ENCODE peak calls at places on chromosomes 5 and 9, in five cellular contexts. One of them, this sample, is unnamed.

GRCh38 chr9:124623966-124624734 is 117.0 kb upstream of the NR5A1 start:
- DNase-seq in foreskin fibroblast: no peak
- DNase-seq in right cardiac atrium: no peak
- DNase-seq in adrenal gland: no peak
- DNase-seq in kidney epithelial cell: no peak
- DNase-seq in this sample: no peak

GRCh38 chr5:2464141-2464540 is 287.3 kb downstream of the IRX2 start:
- DNase-seq in foreskin fibroblast: no peak
- DNase-seq in right cardiac atrium: no peak
- DNase-seq in adrenal gland: no peak
- DNase-seq in kidney epithelial cell: no peak
- DNase-seq in this sample: no peak

GRCh38 chr9:89464991-89465390 is 32.9 kb downstream of the SEMA4D start:
- DNase-seq in foreskin fibroblast: no peak
- DNase-seq in right cardiac atrium: no peak
- DNase-seq in adrenal gland: no peak
- DNase-seq in kidney epithelial cell: no peak
- DNase-seq in this sample: no peak

GRCh38 chr9:126558051-126558665 is 55.6 kb upstream of the LMX1B start:
- DNase-seq in foreskin fibroblast: peak
- DNase-seq in right cardiac atrium: peak
- DNase-seq in adrenal gland: peak
- DNase-seq in kidney epithelial cell: no peak
- DNase-seq in this sample: peak

GRCh38 chr9:137006116-137007003 is 10.0 kb upstream of the CLIC3 start:
- DNase-seq in foreskin fibroblast: no peak
- DNase-seq in right cardiac atrium: peak
- DNase-seq in adrenal gland: no peak
- DNase-seq in kidney epithelial cell: no peak
- DNase-seq in this sample: no peak

GRCh38 chr5:95996904-95997751 is 35.5 kb upstream of the ELL2 start:
- DNase-seq in foreskin fibroblast: no peak
- DNase-seq in right cardiac atrium: no peak
- DNase-seq in adrenal gland: no peak
- DNase-seq in kidney epithelial cell: no peak
- DNase-seq in this sample: no peak

GRCh38 chr5:19903611-19904010 is 84.4 kb downstream of the CDH18 start:
- DNase-seq in foreskin fibroblast: no peak
- DNase-seq in right cardiac atrium: no peak
- DNase-seq in adrenal gland: no peak
- DNase-seq in kidney epithelial cell: no peak
- DNase-seq in this sample: no peak

GRCh38 chr9:111056554-111056953 is 18.3 kb upstream of the LPAR1 start:
- DNase-seq in foreskin fibroblast: peak
- DNase-seq in right cardiac atrium: no peak
- DNase-seq in adrenal gland: no peak
- DNase-seq in kidney epithelial cell: no peak
- DNase-seq in this sample: no peak

GRCh38 chr5:1423901-1424603 is 21.2 kb downstream of the SLC6A3 start:
- DNase-seq in foreskin fibroblast: no peak
- DNase-seq in right cardiac atrium: no peak
- DNase-seq in adrenal gland: no peak
- DNase-seq in kidney epithelial cell: no peak
- DNase-seq in this sample: no peak

GRCh38 chr9:134560206-134560605 is 81.4 kb upstream of the COL5A1 start:
- DNase-seq in foreskin fibroblast: no peak
- DNase-seq in right cardiac atrium: no peak
- DNase-seq in adrenal gland: no peak
- DNase-seq in kidney epithelial cell: no peak
- DNase-seq in this sample: no peak

GRCh38 chr5:72160299-72160698 is 53.0 kb downstream of the MAP1B start:
- DNase-seq in foreskin fibroblast: peak
- DNase-seq in right cardiac atrium: no peak
- DNase-seq in adrenal gland: no peak
- DNase-seq in kidney epithelial cell: no peak
- DNase-seq in this sample: no peak

GRCh38 chr9:2559212-2560152 is 62.1 kb upstream of the VLDLR start:
- DNase-seq in foreskin fibroblast: peak
- DNase-seq in right cardiac atrium: peak
- DNase-seq in adrenal gland: peak
- DNase-seq in kidney epithelial cell: peak
- DNase-seq in this sample: peak

GRCh38 chr9:120878188-120879130 is 1.5 kb upstream of the PHF19 start:
- DNase-seq in foreskin fibroblast: no peak
- DNase-seq in right cardiac atrium: no peak
- DNase-seq in adrenal gland: no peak
- DNase-seq in kidney epithelial cell: no peak
- DNase-seq in this sample: no peak

GRCh38 chr9:120876842-120877240 is at the start of gene PHF19:
- DNase-seq in foreskin fibroblast: peak
- DNase-seq in right cardiac atrium: peak
- DNase-seq in adrenal gland: no peak
- DNase-seq in kidney epithelial cell: no peak
- DNase-seq in this sample: no peak

GRCh38 chr9:120877276-120878034 is 467 bp upstream of the PHF19 start:
- DNase-seq in foreskin fibroblast: peak
- DNase-seq in right cardiac atrium: peak
- DNase-seq in adrenal gland: peak
- DNase-seq in kidney epithelial cell: no peak
- DNase-seq in this sample: peak

GRCh38 chr9:120875954-120876841 is 790 bp downstream of the PHF19 start:
- DNase-seq in foreskin fibroblast: peak
- DNase-seq in right cardiac atrium: peak
- DNase-seq in adrenal gland: peak
- DNase-seq in kidney epithelial cell: peak
- DNase-seq in this sample: peak

GRCh38 chr9:120879421-120879820 is 2.4 kb upstream of the PHF19 start:
- DNase-seq in foreskin fibroblast: no peak
- DNase-seq in right cardiac atrium: no peak
- DNase-seq in adrenal gland: no peak
- DNase-seq in kidney epithelial cell: no peak
- DNase-seq in this sample: no peak
- H3K4me3 ChIP-seq in foreskin fibroblast: no peak
- H3K4me3 ChIP-seq in right cardiac atrium: no peak
- H3K4me3 ChIP-seq in adrenal gland: no peak
- H3K4me3 ChIP-seq in kidney epithelial cell: no peak
- H3K4me3 ChIP-seq in this sample: no peak

DNA sequence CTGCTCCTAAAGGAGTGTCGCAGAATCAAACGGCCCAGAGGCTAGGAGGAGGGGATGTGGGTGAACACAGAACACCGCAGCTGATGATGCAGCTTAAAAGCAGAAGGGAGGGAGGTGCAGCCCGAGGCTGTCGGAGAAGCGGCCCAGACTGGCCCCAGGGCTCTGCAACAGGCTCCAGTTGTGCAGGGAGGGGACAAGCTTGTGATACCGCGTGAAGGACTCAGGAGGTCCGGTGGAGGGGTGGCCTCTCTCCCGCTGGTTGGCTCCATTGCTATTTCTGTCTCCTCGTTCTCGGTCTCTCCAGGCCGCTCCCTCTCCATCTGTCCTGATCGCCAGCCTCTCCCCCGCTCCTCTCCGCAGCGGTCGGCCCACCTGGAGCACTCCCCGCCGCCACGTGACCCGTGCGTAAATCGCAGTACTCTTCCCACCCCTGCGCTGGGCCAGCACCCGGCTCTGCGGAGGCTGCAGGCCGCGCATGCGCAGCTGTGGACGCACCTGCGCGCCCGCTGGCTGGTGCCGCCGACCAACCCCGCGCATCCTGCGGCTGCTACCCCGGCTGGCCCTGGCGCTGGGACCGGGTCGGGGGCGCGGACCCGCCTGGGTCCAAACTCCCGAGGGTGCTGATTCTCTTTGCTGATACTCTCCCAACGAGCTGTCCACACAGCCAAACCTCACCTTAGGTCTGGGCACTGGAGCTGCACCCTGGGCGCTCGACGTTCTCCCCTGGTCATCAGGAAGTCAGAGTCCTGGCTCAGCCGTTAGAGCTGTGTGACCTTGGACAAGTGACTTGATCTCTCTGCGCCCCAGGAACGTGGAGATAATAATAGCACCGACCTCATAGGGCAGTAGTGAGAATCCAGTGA is 3.7 kb upstream of the STXBP1 start:
- DNase-seq in foreskin fibroblast: no peak
- DNase-seq in right cardiac atrium: peak
- DNase-seq in adrenal gland: peak
- DNase-seq in kidney epithelial cell: no peak
- DNase-seq in this sample: peak
- H3K4me3 ChIP-seq in foreskin fibroblast: peak
- H3K4me3 ChIP-seq in right cardiac atrium: peak
- H3K4me3 ChIP-seq in adrenal gland: no peak
- H3K4me3 ChIP-seq in kidney epithelial cell: peak
- H3K4me3 ChIP-seq in this sample: no peak

GRCh38 chr9:95181845-95182244 is 135.7 kb downstream of the FANCC start:
- DNase-seq in foreskin fibroblast: no peak
- DNase-seq in right cardiac atrium: no peak
- DNase-seq in adrenal gland: no peak
- DNase-seq in kidney epithelial cell: no peak
- DNase-seq in this sample: no peak
- H3K4me3 ChIP-seq in foreskin fibroblast: no peak
- H3K4me3 ChIP-seq in right cardiac atrium: no peak
- H3K4me3 ChIP-seq in adrenal gland: no peak
- H3K4me3 ChIP-seq in kidney epithelial cell: no peak
- H3K4me3 ChIP-seq in this sample: no peak

DNA sequence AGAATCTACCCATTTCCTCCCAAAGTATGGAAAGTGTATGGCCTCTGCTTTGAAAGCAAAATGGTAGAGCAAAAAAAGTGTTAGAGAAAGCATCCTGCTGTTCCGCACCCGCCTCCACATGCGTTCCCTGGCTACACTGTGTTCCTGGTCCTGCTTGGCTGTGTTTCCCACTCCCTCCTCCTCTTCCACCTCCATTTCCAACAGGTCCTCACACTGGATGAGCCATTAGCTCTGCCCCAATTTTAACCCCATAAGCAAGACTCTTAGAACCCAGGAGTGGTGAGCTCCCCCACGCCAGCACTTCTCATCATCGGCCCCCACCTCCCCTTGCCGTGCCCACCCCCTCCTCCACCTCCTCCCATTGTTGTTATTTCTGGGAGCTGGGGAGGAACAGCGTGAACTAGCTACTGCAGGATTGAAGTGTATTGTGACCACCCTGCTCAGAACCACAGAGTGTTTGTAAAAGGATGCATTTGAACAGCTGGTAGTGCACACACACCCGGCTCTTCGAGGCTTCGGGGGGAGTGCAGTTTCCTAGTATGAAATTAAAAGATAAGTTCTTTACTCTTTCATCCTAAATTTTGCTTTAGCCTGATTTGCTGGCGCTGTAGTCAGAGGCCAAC is 120.0 kb downstream of the PDZD2 start:
- DNase-seq in foreskin fibroblast: no peak
- DNase-seq in right cardiac atrium: no peak
- DNase-seq in adrenal gland: no peak
- DNase-seq in kidney epithelial cell: no peak
- DNase-seq in this sample: no peak
- H3K4me3 ChIP-seq in foreskin fibroblast: no peak
- H3K4me3 ChIP-seq in right cardiac atrium: no peak
- H3K4me3 ChIP-seq in adrenal gland: no peak
- H3K4me3 ChIP-seq in kidney epithelial cell: no peak
- H3K4me3 ChIP-seq in this sample: no peak

GRCh38 chr5:177358333-177358939 is 712 bp downstream of the RGS14 start:
- DNase-seq in foreskin fibroblast: no peak
- DNase-seq in right cardiac atrium: no peak
- DNase-seq in adrenal gland: no peak
- DNase-seq in kidney epithelial cell: no peak
- DNase-seq in this sample: no peak
- H3K4me3 ChIP-seq in foreskin fibroblast: no peak
- H3K4me3 ChIP-seq in right cardiac atrium: no peak
- H3K4me3 ChIP-seq in adrenal gland: no peak
- H3K4me3 ChIP-seq in kidney epithelial cell: no peak
- H3K4me3 ChIP-seq in this sample: no peak

GRCh38 chr5:126000533-126000932 is 422.7 kb upstream of the GRAMD2B start:
- DNase-seq in foreskin fibroblast: no peak
- DNase-seq in right cardiac atrium: no peak
- DNase-seq in adrenal gland: no peak
- DNase-seq in kidney epithelial cell: no peak
- DNase-seq in this sample: no peak

GRCh38 chr5:126004636-126005035 is 418.6 kb upstream of the GRAMD2B start:
- DNase-seq in foreskin fibroblast: no peak
- DNase-seq in right cardiac atrium: no peak
- DNase-seq in adrenal gland: no peak
- DNase-seq in kidney epithelial cell: no peak
- DNase-seq in this sample: no peak

GRCh38 chr5:126002222-126002897 is 420.8 kb upstream of the GRAMD2B start:
- DNase-seq in foreskin fibroblast: peak
- DNase-seq in right cardiac atrium: peak
- DNase-seq in adrenal gland: peak
- DNase-seq in kidney epithelial cell: peak
- DNase-seq in this sample: peak

GRCh38 chr5:126007841-126008240 is 415.4 kb upstream of the GRAMD2B start:
- DNase-seq in foreskin fibroblast: peak
- DNase-seq in right cardiac atrium: no peak
- DNase-seq in adrenal gland: no peak
- DNase-seq in kidney epithelial cell: no peak
- DNase-seq in this sample: no peak

GRCh38 chr5:126003309-126003708 is 419.9 kb upstream of the GRAMD2B start:
- DNase-seq in foreskin fibroblast: peak
- DNase-seq in right cardiac atrium: peak
- DNase-seq in adrenal gland: peak
- DNase-seq in kidney epithelial cell: no peak
- DNase-seq in this sample: peak
- H3K4me3 ChIP-seq in foreskin fibroblast: no peak
- H3K4me3 ChIP-seq in right cardiac atrium: no peak
- H3K4me3 ChIP-seq in adrenal gland: no peak
- H3K4me3 ChIP-seq in kidney epithelial cell: no peak
- H3K4me3 ChIP-seq in this sample: no peak

GRCh38 chr5:33997331-33997983 is 10.4 kb downstream of the AMACR start:
- DNase-seq in foreskin fibroblast: peak
- DNase-seq in right cardiac atrium: peak
- DNase-seq in adrenal gland: peak
- DNase-seq in kidney epithelial cell: no peak
- DNase-seq in this sample: peak
- H3K4me3 ChIP-seq in foreskin fibroblast: no peak
- H3K4me3 ChIP-seq in right cardiac atrium: no peak
- H3K4me3 ChIP-seq in adrenal gland: no peak
- H3K4me3 ChIP-seq in kidney epithelial cell: no peak
- H3K4me3 ChIP-seq in this sample: no peak

GRCh38 chr5:124057161-124057814 is 545.3 kb downstream of the CSNK1G3 start:
- DNase-seq in foreskin fibroblast: no peak
- DNase-seq in right cardiac atrium: no peak
- DNase-seq in adrenal gland: peak
- DNase-seq in kidney epithelial cell: peak
- DNase-seq in this sample: peak
- H3K4me3 ChIP-seq in foreskin fibroblast: no peak
- H3K4me3 ChIP-seq in right cardiac atrium: no peak
- H3K4me3 ChIP-seq in adrenal gland: no peak
- H3K4me3 ChIP-seq in kidney epithelial cell: no peak
- H3K4me3 ChIP-seq in this sample: no peak

This sample was measured in body of pancreas.